ENCODE peak calls at places on chromosomes 6 and 20, in four cellular contexts. V is stomach, J is MM.1S, G is cardiac muscle cell. I is an unnamed sample.

GRCh38 chr6:169494038-169494437 is 207.8 kb downstream of the WDR27 start:
- DNase-seq in V (no peak), J (no peak), G (no peak), I (no peak)

GRCh38 chr6:1831030-1831429 is 221.3 kb downstream of the FOXC1 start:
- DNase-seq in V (no peak), J (no peak), G (no peak), I (no peak)

GRCh38 chr6:81743649-81744048 is 8.8 kb downstream of the TENT5A start:
- DNase-seq in V (no peak), J (no peak), G (no peak), I (no peak)

GRCh38 chr6:102381203-102381602 is 987.7 kb downstream of the GRIK2 start:
- DNase-seq in V (no peak), J (no peak), G (no peak), I (no peak)

GRCh38 chr6:157107915-157108651 is 215.2 kb downstream of the TMEM242 start:
- DNase-seq in V (no peak), J (no peak), G (no peak), I (no peak)

GRCh38 chr6:64838726-64839125 is 868.3 kb downstream of the EYS start:
- DNase-seq in V (no peak), J (no peak), G (no peak), I (no peak)

GRCh38 chr20:35551485-35551884 is 9.6 kb downstream of the ERGIC3 start:
- DNase-seq in V (no peak), J (no peak), G (no peak), I (no peak)

GRCh38 chr20:34751453-34751852 is 47.3 kb downstream of the TP53INP2 start:
- DNase-seq in V (no peak), J (no peak), G (no peak), I (no peak)

GRCh38 chr6:14723535-14724086 is 522.3 kb upstream of the JARID2 start:
- DNase-seq in V (no peak), J (no peak), G (no peak), I (no peak)

GRCh38 chr6:146578054-146578453 is 20.7 kb upstream of the ADGB start:
- DNase-seq in V (no peak), J (no peak), G (no peak), I (no peak)

GRCh38 chr6:15427360-15428070 is 181.6 kb downstream of the JARID2 start:
- DNase-seq in V (no peak), J (no peak), G (no peak), I (no peak)

GRCh38 chr6:16712250-16712930 is 48.9 kb downstream of the ATXN1 start:
- DNase-seq in V (no peak), J (no peak), G (no peak), I (no peak)

GRCh38 chr20:24842591-24843442 is 106.3 kb upstream of the CST7 start:
- DNase-seq in V (no peak), J (peak; percentile 92), G (no peak), I (no peak)

GRCh38 chr20:41047975-41048305 is 19.3 kb downstream of the TOP1 start:
- DNase-seq in V (no peak), J (peak; percentile 70), G (no peak), I (no peak)

GRCh38 chr20:10603971-10604864 is 69.6 kb downstream of the JAG1 start:
- DNase-seq in V (no peak), J (no peak), G (peak; percentile 55), I (no peak)

GRCh38 chr6:31004285-31004684 is 6.0 kb upstream of the MUC22 start:
- DNase-seq in V (no peak), J (no peak), G (no peak), I (no peak)

GRCh38 chr6:82247634-82248232 is at the start of gene IBTK:
- DNase-seq in V (peak; percentile 95), J (peak; percentile 92), G (peak; percentile 93), I (peak; percentile 94)

GRCh38 chr6:5497896-5498578 is 236.7 kb downstream of the FARS2 start:
- DNase-seq in V (no peak), J (no peak), G (no peak), I (no peak)

GRCh38 chr6:157442296-157442695 is 61.3 kb downstream of the ZDHHC14 start:
- DNase-seq in V (no peak), J (no peak), G (no peak), I (no peak)

DNA sequence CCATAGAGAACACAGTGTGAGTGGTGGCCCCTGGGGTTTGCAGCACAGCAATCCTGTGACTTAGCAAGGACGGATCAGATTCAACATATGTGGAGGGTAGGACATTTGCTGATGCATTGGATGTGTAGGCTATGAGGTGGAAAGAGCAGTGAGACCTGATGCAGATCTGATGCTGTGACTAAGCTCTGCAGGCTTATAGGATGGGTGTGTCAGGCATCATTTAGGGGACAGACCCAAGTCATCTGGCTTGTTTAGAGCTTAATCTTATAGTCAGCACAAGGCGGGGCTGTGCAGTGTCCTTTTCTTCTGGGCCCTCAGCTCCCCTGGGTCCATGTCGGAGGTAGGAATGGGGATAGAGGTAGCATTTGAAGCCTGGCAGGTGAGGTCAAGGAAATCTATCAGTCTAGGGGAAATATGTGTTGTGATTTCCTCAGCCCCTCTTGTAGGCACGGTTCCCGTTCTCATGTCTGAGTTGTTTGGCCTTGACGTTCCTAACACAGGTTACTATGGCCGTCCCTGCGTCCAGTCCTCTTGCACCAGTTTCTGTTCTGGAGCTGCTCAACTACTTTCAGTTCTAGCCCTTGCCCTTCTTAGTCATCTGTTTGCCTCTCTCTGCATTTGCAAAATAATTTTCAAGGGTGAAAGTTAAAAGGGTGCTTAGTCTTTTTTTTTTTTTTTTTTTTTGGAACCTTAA is 15.6 kb upstream of the MAPRE1 start:
- DNase-seq in V (no peak), J (no peak), G (no peak), I (no peak)
- H3K36me3 ChIP-seq in V (no peaks in the 10 kb centered on the region), J (no peaks in the 10 kb centered on the region), G (peaks cover 18% of the 10 kb centered on the region), I (no peaks in the 10 kb centered on the region)

GRCh38 chr6:87968435-87969278 is 79.0 kb upstream of the SPACA1 start:
- DNase-seq in V (peak; percentile 26), J (peak; percentile 35), G (peak; percentile 56), I (peak; percentile 60)
- H3K4me3 ChIP-seq in V (peak overlapping the region; percentile 31), J (peak overlapping the region; percentile 53), G (peak overlapping the region; percentile 32), I (peak overlapping the region; percentile 12)

GRCh38 chr6:52373294-52373693 is 11.3 kb downstream of the PAQR8 start:
- DNase-seq in V (no peak), J (no peak), G (no peak), I (no peak)
- H3K36me3 ChIP-seq in V (no peaks in the 10 kb centered on the region), J (no peaks in the 10 kb centered on the region), G (no peaks in the 10 kb centered on the region), I (no peaks in the 10 kb centered on the region)

GRCh38 chr6:26202811-26203583 is 115.8 kb downstream of the HFE start:
- DNase-seq in V (no peak), J (no peak), G (no peak), I (no peak)
- H3K4me3 ChIP-seq in V (no peak overlapping the region), J (no peak overlapping the region), G (peak overlapping the region; percentile 72), I (no peak overlapping the region)

GRCh38 chr6:42073287-42073686 is 23.0 kb downstream of the TAF8 start:
- DNase-seq in V (no peak), J (no peak), G (no peak), I (no peak)
- H3K36me3 ChIP-seq in V (peaks cover 55% of the 10 kb centered on the region), J (no peaks in the 10 kb centered on the region), G (peaks cover 38% of the 10 kb centered on the region), I (peaks cover 26% of the 10 kb centered on the region)

GRCh38 chr6:13014551-13015378 is 298.2 kb downstream of the PHACTR1 start:
- DNase-seq in V (no peak), J (no peak), G (peak; percentile 53), I (peak; percentile 62)
- H3K4me3 ChIP-seq in V (peak overlapping the region; percentile 53), J (no peak overlapping the region), G (peak overlapping the region; percentile 73), I (peak overlapping the region; percentile 38)

GRCh38 chr20:62287759-62288534 is 14.8 kb upstream of the ADRM1 start:
- DNase-seq in V (no peak), J (no peak), G (no peak), I (no peak)
- H3K36me3 ChIP-seq in V (peaks cover 60% of the 10 kb centered on the region), J (no peaks in the 10 kb centered on the region), G (peaks cover 26% of the 10 kb centered on the region), I (peaks cover 6% of the 10 kb centered on the region)